ENCODE peak calls at places on chromosomes 11 and 22, in seven cellular contexts. O is left ventricle myocardium inferior, G is kidney, N is tibial nerve, X is neural progenitor cell, Y is coronary artery, D is GM23248. V is an unnamed sample.

GRCh38 chr11:45850446-45850845 is 3.2 kb downstream of the CRY2 start:
- DNase-seq in O (no peak), G (no peak), N (no peak), X (no peak), Y (no peak), D (peak), V (no peak)

GRCh38 chr11:76677010-76677771 is 6.6 kb upstream of the LRRC32 start:
- DNase-seq in O (no peak), G (no peak), N (no peak), X (no peak), Y (no peak), D (no peak), V (no peak)

GRCh38 chr11:130813638-130814037 is 102.6 kb downstream of the SNX19 start:
- DNase-seq in O (no peak), G (no peak), N (no peak), X (no peak), Y (no peak), D (no peak), V (no peak)

GRCh38 chr11:93020248-93021088 is 51.0 kb downstream of the MTNR1B start:
- DNase-seq in O (no peak), G (no peak), N (no peak), X (no peak), Y (no peak), D (peak), V (no peak)

GRCh38 chr11:43547900-43548381 is 132.6 kb upstream of the HSD17B12 start:
- DNase-seq in O (peak), G (peak), N (no peak), X (peak), Y (no peak), D (peak), V (no peak)

GRCh38 chr11:117664897-117665296 is 132.1 kb downstream of the DSCAML1 start:
- DNase-seq in O (peak), G (no peak), N (no peak), X (peak), Y (no peak), D (no peak), V (no peak)

GRCh38 chr22:34804588-34804987 is 261.4 kb upstream of the ISX start:
- DNase-seq in O (no peak), G (no peak), N (no peak), X (peak), Y (no peak), D (no peak), V (no peak)

GRCh38 chr11:88042238-88043032 is 132.8 kb downstream of the RAB38 start:
- DNase-seq in O (no peak), G (no peak), N (no peak), X (no peak), Y (no peak), D (no peak), V (no peak)

GRCh38 chr11:73323464-73323863 is 15.4 kb downstream of the ARHGEF17 start:
- DNase-seq in O (peak), G (peak), N (peak), X (peak), Y (peak), D (peak), V (peak)

GRCh38 chr22:35266277-35266676 is 9.0 kb downstream of the HMGXB4 start:
- DNase-seq in O (no peak), G (no peak), N (no peak), X (no peak), Y (no peak), D (no peak), V (no peak)

GRCh38 chr11:69828971-69829344 is 9.7 kb upstream of the FGF3 start:
- DNase-seq in O (no peak), G (no peak), N (no peak), X (no peak), Y (no peak), D (no peak), V (peak)

GRCh38 chr11:79308429-79308828 is 132.4 kb downstream of the TENM4 start:
- DNase-seq in O (no peak), G (no peak), N (no peak), X (no peak), Y (no peak), D (no peak), V (no peak)

GRCh38 chr22:30186535-30186934 is 60.0 kb downstream of the LIF start:
- DNase-seq in O (no peak), G (no peak), N (no peak), X (no peak), Y (no peak), D (no peak), V (no peak)

GRCh38 chr22:42300286-42301071 is 30.0 kb upstream of the TCF20 start:
- DNase-seq in O (no peak), G (no peak), N (no peak), X (no peak), Y (no peak), D (no peak), V (no peak)

GRCh38 chr22:17931400-17931825 is 92.9 kb downstream of the MICAL3 start:
- DNase-seq in O (peak), G (no peak), N (no peak), X (no peak), Y (no peak), D (peak), V (no peak)

GRCh38 chr11:46050065-46050464 is 71.2 kb downstream of the PHF21A start:
- DNase-seq in O (no peak), G (no peak), N (no peak), X (peak), Y (no peak), D (peak), V (peak)

GRCh38 chr11:9138612-9139579 is 47.5 kb upstream of the SCUBE2 start:
- DNase-seq in O (no peak), G (no peak), N (peak), X (no peak), Y (no peak), D (peak), V (peak)

GRCh38 chr11:10592331-10592730 is 23.9 kb upstream of the LYVE1 start:
- DNase-seq in O (no peak), G (no peak), N (no peak), X (no peak), Y (no peak), D (peak), V (no peak)

GRCh38 chr11:115439385-115439784 is 64.8 kb downstream of the CADM1 start:
- DNase-seq in O (no peak), G (no peak), N (no peak), X (no peak), Y (no peak), D (no peak), V (no peak)

GRCh38 chr11:60914620-60915249 is 777 bp downstream of the TMEM109 start:
- DNase-seq in O (no peak), G (peak), N (no peak), X (peak), Y (no peak), D (peak), V (no peak)

GRCh38 chr11:2886191-2886894 is 768 bp upstream of the CDKN1C start:
- DNase-seq in O (peak), G (peak), N (no peak), X (peak), Y (no peak), D (peak), V (no peak)

GRCh38 chr22:24330636-24331035 is 60.0 kb downstream of the SPECC1L start:
- DNase-seq in O (no peak), G (no peak), N (peak), X (no peak), Y (no peak), D (peak), V (no peak)

GRCh38 chr11:74043450-74043849 is 34.6 kb upstream of the UCP3 start:
- DNase-seq in O (no peak), G (no peak), N (no peak), X (no peak), Y (no peak), D (no peak), V (no peak)

GRCh38 chr22:48705159-48705916 is 1122.3 kb downstream of the BRD1 start:
- DNase-seq in O (peak), G (peak), N (no peak), X (peak), Y (no peak), D (no peak), V (peak)

GRCh38 chr11:126334665-126335462 is 20.6 kb upstream of the ST3GAL4 start:
- DNase-seq in O (no peak), G (peak), N (no peak), X (no peak), Y (no peak), D (peak), V (peak)

GRCh38 chr11:9060700-9061111 is 30.7 kb downstream of the SCUBE2 start:
- DNase-seq in O (no peak), G (no peak), N (no peak), X (peak), Y (no peak), D (no peak), V (no peak)

GRCh38 chr22:44898236-44898635 is 111.6 kb downstream of the PHF21B start:
- DNase-seq in O (no peak), G (peak), N (no peak), X (no peak), Y (peak), D (no peak), V (no peak)

GRCh38 chr11:77559686-77560425 is 29.9 kb upstream of the AQP11 start:
- DNase-seq in O (no peak), G (no peak), N (no peak), X (no peak), Y (no peak), D (peak), V (no peak)

GRCh38 chr22:43885786-43886185 is 6.0 kb downstream of the PNPLA5 start:
- DNase-seq in O (no peak), G (no peak), N (no peak), X (no peak), Y (no peak), D (no peak), V (peak)

GRCh38 chr11:13663631-13664071 is 4.8 kb upstream of the FAR1 start:
- DNase-seq in O (no peak), G (no peak), N (no peak), X (no peak), Y (no peak), D (peak), V (no peak)

GRCh38 chr22:50563410-50564160 is 866 bp upstream of the SYCE3 start:
- DNase-seq in O (no peak), G (no peak), N (no peak), X (no peak), Y (no peak), D (peak), V (peak)

GRCh38 chr11:129374081-129374992 is 1.3 kb upstream of the BARX2 start:
- DNase-seq in O (no peak), G (no peak), N (no peak), X (peak), Y (no peak), D (peak), V (no peak)

GRCh38 chr11:132632641-132633124 is 899.6 kb downstream of the OPCML start:
- DNase-seq in O (no peak), G (no peak), N (no peak), X (no peak), Y (no peak), D (peak), V (no peak)

GRCh38 chr11:18280438-18281046 is 14.5 kb downstream of the SAA1 start:
- DNase-seq in O (no peak), G (no peak), N (no peak), X (no peak), Y (no peak), D (no peak), V (no peak)

GRCh38 chr11:16012125-16012751 is 344.1 kb downstream of the SOX6 start:
- DNase-seq in O (no peak), G (no peak), N (no peak), X (no peak), Y (no peak), D (no peak), V (no peak)

GRCh38 chr11:64854534-64855502 is 10.4 kb upstream of the CDC42BPG start:
- DNase-seq in O (peak), G (peak), N (peak), X (no peak), Y (peak), D (peak), V (peak)

GRCh38 chr11:64854157-64854533 is 9.7 kb upstream of the CDC42BPG start:
- DNase-seq in O (no peak), G (no peak), N (no peak), X (no peak), Y (no peak), D (no peak), V (no peak)

GRCh38 chr11:64853709-64854108 is 9.3 kb upstream of the CDC42BPG start:
- DNase-seq in O (no peak), G (no peak), N (no peak), X (no peak), Y (no peak), D (no peak), V (peak)

GRCh38 chr11:64851831-64852337 is 7.4 kb upstream of the CDC42BPG start:
- DNase-seq in O (no peak), G (peak), N (no peak), X (no peak), Y (no peak), D (no peak), V (no peak)

GRCh38 chr11:64852804-64853520 is 8.5 kb upstream of the CDC42BPG start:
- DNase-seq in O (no peak), G (peak), N (no peak), X (no peak), Y (no peak), D (no peak), V (no peak)
- H3K27ac ChIP-seq in O (peak), G (no peak), N (peak), X (no peak), Y (peak), D (no peak), V (no peak)

GRCh38 chr11:68031136-68031459 is 617 bp downstream of the NDUFS8 start:
- DNase-seq in O (no peak), G (no peak), N (no peak), X (no peak), Y (no peak), D (peak), V (no peak)
- H3K27ac ChIP-seq in O (peak), G (peak), N (peak), X (peak), Y (peak), D (peak), V (peak)

GRCh38 chr11:96052921-96053631 is 129.2 kb upstream of the MTMR2 start:
- DNase-seq in O (no peak), G (no peak), N (no peak), X (no peak), Y (no peak), D (peak), V (no peak)

GRCh38 chr11:96050435-96051182 is 126.7 kb upstream of the MTMR2 start:
- DNase-seq in O (no peak), G (no peak), N (no peak), X (no peak), Y (no peak), D (peak), V (no peak)

GRCh38 chr11:96045622-96046456 is 121.9 kb upstream of the MTMR2 start:
- DNase-seq in O (peak), G (peak), N (peak), X (peak), Y (peak), D (peak), V (peak)

GRCh38 chr11:96051820-96052219 is 127.9 kb upstream of the MTMR2 start:
- DNase-seq in O (no peak), G (no peak), N (no peak), X (no peak), Y (no peak), D (no peak), V (no peak)

GRCh38 chr11:96049426-96049825 is 125.5 kb upstream of the MTMR2 start:
- DNase-seq in O (no peak), G (no peak), N (no peak), X (no peak), Y (no peak), D (peak), V (no peak)
- H3K27ac ChIP-seq in O (no peak), G (no peak), N (no peak), X (no peak), Y (no peak), D (peak), V (no peak)

DNA sequence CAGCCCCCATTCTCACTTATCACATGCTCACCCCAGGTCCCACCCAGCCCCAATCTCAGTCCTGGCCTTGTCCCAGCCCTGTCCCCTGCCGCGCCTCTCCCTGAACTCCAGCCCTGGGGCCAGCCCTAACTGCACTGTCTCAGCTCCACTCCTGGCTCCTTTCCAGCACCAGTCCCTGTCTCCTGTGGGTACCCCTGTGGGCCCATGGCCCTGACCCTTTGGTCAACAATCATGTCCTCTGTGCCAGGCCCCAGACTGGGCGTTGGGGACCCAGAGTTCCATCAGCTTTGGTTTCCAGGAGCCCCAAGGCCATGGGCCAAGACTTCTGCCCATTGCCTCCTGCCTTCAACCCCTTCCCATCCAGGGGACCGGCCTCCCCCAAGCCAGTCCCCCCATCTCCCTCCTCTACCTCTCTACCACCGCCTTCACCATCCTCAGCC is 756 bp downstream of the SPI1 start:
- DNase-seq in O (no peak), G (peak), N (no peak), X (no peak), Y (no peak), D (no peak), V (peak)
- H3K27ac ChIP-seq in O (peak), G (no peak), N (peak), X (no peak), Y (peak), D (no peak), V (no peak)

DNA sequence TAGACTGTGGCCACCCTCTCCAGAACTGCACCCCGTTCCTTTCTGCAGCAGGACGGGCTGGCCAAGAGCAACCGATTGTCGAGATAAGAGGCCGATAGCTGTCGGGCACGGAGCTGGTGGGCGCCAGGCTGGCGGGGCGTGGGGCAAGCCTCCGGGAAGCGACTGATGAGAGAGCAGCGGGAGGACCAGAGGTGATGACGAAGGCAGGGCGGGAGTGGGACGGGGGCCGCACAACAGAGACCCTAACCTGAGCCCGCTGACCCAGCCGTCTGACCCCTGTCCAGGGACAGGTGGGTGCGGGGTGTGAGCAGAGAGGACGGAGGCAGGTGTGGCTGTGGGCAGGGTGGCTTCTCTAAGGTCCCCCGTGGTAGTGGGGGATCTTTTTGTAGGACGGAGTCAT is 7.3 kb upstream of the BRSK2 start:
- DNase-seq in O (no peak), G (peak), N (no peak), X (no peak), Y (no peak), D (no peak), V (peak)
- H3K27ac ChIP-seq in O (no peak), G (no peak), N (peak), X (no peak), Y (no peak), D (no peak), V (no peak)

GRCh38 chr11:124760205-124760652 is 1.9 kb downstream of the ESAM start:
- DNase-seq in O (peak), G (peak), N (no peak), X (peak), Y (no peak), D (no peak), V (no peak)

GRCh38 chr11:124758355-124759267 is 3.5 kb downstream of the ESAM start:
- DNase-seq in O (peak), G (peak), N (peak), X (peak), Y (no peak), D (peak), V (peak)

GRCh38 chr11:124761301-124762021 is 629 bp downstream of the ESAM start:
- DNase-seq in O (peak), G (no peak), N (no peak), X (peak), Y (no peak), D (no peak), V (no peak)

GRCh38 chr11:124760806-124761205 is 1.3 kb downstream of the ESAM start:
- DNase-seq in O (no peak), G (no peak), N (no peak), X (no peak), Y (no peak), D (no peak), V (no peak)

GRCh38 chr11:124759268-124760204 is 2.6 kb downstream of the ESAM start:
- DNase-seq in O (peak), G (peak), N (no peak), X (peak), Y (peak), D (no peak), V (no peak)
- H3K27ac ChIP-seq in O (peak), G (peak), N (peak), X (no peak), Y (peak), D (no peak), V (peak)

DNA sequence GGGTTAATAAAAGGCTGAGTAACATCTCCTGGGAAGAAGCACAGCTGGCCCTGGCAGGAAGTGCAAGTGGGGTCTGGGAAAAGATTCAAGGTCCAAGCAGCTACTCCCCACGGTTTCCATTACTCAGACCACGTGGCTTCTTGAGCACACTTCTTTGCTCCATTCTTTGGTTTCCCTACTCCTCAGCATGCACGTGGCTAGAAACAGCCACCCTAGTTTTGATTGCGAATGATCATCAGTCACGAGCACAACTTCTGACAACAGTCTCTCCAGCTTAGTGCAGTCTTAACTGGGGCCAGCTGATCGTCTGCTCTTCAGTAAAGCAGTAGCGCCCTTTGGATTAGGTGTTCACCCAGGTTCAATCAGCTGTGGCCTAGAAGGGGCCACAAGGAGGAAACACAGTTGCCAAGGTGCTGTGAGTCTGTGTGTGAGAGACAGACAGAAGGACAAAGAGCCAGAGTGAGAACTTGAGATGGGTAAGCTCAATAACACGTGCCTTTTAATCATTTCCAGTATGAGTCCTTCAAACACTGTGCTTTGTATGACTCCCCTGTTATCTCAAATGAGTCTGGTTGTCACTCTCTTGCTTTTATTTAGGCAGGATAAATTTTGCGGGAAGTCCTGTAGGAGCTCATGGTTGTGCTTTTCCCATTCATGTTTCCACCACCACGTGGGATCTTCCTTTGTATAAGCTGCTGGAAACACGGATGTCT is 956 bp upstream of the PARVA start:
- DNase-seq in O (peak), G (no peak), N (peak), X (peak), Y (no peak), D (peak), V (peak)
- H3K27ac ChIP-seq in O (peak), G (peak), N (peak), X (no peak), Y (peak), D (peak), V (peak)

V was measured in aorta.